ENCODE peak calls at places on chromosomes 11 and 22, in nine cellular contexts. One of them, this sample, is unnamed.
A peak's percentile ranks its signal among the peaks of the same experiment; 100 is the strongest.

GRCh38 chr11:128886401-128887119 is 4.6 kb upstream of the KCNJ5 start:
- DNase-seq in stimulated activated CD4-positive, alpha-beta T cell treated with anti-CD3 and anti-CD28 coated beads, Interleukin-2, amount 100 ng/mL, for 48 hours: no peak
- DNase-seq in stimulated activated CD8-positive, alpha-beta memory T cell treated with anti-CD3 and anti-CD28 coated beads, Interleukin-15, amount 100 ng/mL, for 1 hour: no peak
- DNase-seq in cardiac fibroblast: no peak
- DNase-seq in EL: no peak
- DNase-seq in Calu3: peak; percentile 51
- DNase-seq in lower lobe of right lung: no peak
- DNase-seq in activated CD8-positive, alpha-beta T cell treated with anti-CD3 and anti-CD28 coated beads for 36 hours: peak; percentile 37
- DNase-seq in naive thymus-derived CD8-positive, alpha-beta T cell: no peak
- DNase-seq in this sample: peak; percentile 38

GRCh38 chr22:47328550-47329243 is 566.2 kb downstream of the TBC1D22A start:
- DNase-seq in EL: peak; percentile 70
- DNase-seq in Calu3: peak; percentile 82
- DNase-seq in stimulated activated CD8-positive, alpha-beta memory T cell treated with anti-CD3 and anti-CD28 coated beads, Interleukin-15, amount 100 ng/mL, for 1 hour: no peak
- DNase-seq in stimulated activated CD4-positive, alpha-beta T cell treated with anti-CD3 and anti-CD28 coated beads, Interleukin-2, amount 100 ng/mL, for 48 hours: no peak
- DNase-seq in cardiac fibroblast: peak; percentile 70
- DNase-seq in activated CD8-positive, alpha-beta T cell treated with anti-CD3 and anti-CD28 coated beads for 36 hours: no peak
- DNase-seq in lower lobe of right lung: no peak
- DNase-seq in naive thymus-derived CD8-positive, alpha-beta T cell: no peak
- DNase-seq in this sample: peak; percentile 74

GRCh38 chr11:73320786-73321325 is 12.8 kb downstream of the ARHGEF17 start:
- DNase-seq in stimulated activated CD4-positive, alpha-beta T cell treated with anti-CD3 and anti-CD28 coated beads, Interleukin-2, amount 100 ng/mL, for 48 hours: no peak
- DNase-seq in stimulated activated CD8-positive, alpha-beta memory T cell treated with anti-CD3 and anti-CD28 coated beads, Interleukin-15, amount 100 ng/mL, for 1 hour: no peak
- DNase-seq in EL: peak; percentile 57
- DNase-seq in cardiac fibroblast: peak; percentile 66
- DNase-seq in naive thymus-derived CD8-positive, alpha-beta T cell: no peak
- DNase-seq in Calu3: no peak
- DNase-seq in lower lobe of right lung: no peak
- DNase-seq in activated CD8-positive, alpha-beta T cell treated with anti-CD3 and anti-CD28 coated beads for 36 hours: no peak
- DNase-seq in this sample: peak; percentile 20

GRCh38 chr11:123822591-123822990 is 16.4 kb upstream of the OR6M1 start:
- DNase-seq in naive thymus-derived CD8-positive, alpha-beta T cell: no peak
- DNase-seq in stimulated activated CD4-positive, alpha-beta T cell treated with anti-CD3 and anti-CD28 coated beads, Interleukin-2, amount 100 ng/mL, for 48 hours: no peak
- DNase-seq in Calu3: peak; percentile 1
- DNase-seq in lower lobe of right lung: no peak
- DNase-seq in activated CD8-positive, alpha-beta T cell treated with anti-CD3 and anti-CD28 coated beads for 36 hours: no peak
- DNase-seq in cardiac fibroblast: peak; percentile 25
- DNase-seq in EL: no peak
- DNase-seq in stimulated activated CD8-positive, alpha-beta memory T cell treated with anti-CD3 and anti-CD28 coated beads, Interleukin-15, amount 100 ng/mL, for 1 hour: no peak
- DNase-seq in this sample: peak; percentile 57

GRCh38 chr11:20608938-20609337 is 9.5 kb downstream of the SLC6A5 start:
- DNase-seq in stimulated activated CD4-positive, alpha-beta T cell treated with anti-CD3 and anti-CD28 coated beads, Interleukin-2, amount 100 ng/mL, for 48 hours: no peak
- DNase-seq in EL: no peak
- DNase-seq in cardiac fibroblast: peak; percentile 32
- DNase-seq in Calu3: no peak
- DNase-seq in stimulated activated CD8-positive, alpha-beta memory T cell treated with anti-CD3 and anti-CD28 coated beads, Interleukin-15, amount 100 ng/mL, for 1 hour: no peak
- DNase-seq in naive thymus-derived CD8-positive, alpha-beta T cell: no peak
- DNase-seq in lower lobe of right lung: no peak
- DNase-seq in activated CD8-positive, alpha-beta T cell treated with anti-CD3 and anti-CD28 coated beads for 36 hours: no peak
- DNase-seq in this sample: no peak

GRCh38 chr11:133399855-133400625 is 132.3 kb downstream of the OPCML start:
- DNase-seq in Calu3: no peak
- DNase-seq in stimulated activated CD8-positive, alpha-beta memory T cell treated with anti-CD3 and anti-CD28 coated beads, Interleukin-15, amount 100 ng/mL, for 1 hour: no peak
- DNase-seq in naive thymus-derived CD8-positive, alpha-beta T cell: no peak
- DNase-seq in cardiac fibroblast: no peak
- DNase-seq in stimulated activated CD4-positive, alpha-beta T cell treated with anti-CD3 and anti-CD28 coated beads, Interleukin-2, amount 100 ng/mL, for 48 hours: no peak
- DNase-seq in lower lobe of right lung: no peak
- DNase-seq in activated CD8-positive, alpha-beta T cell treated with anti-CD3 and anti-CD28 coated beads for 36 hours: no peak
- DNase-seq in EL: no peak
- DNase-seq in this sample: no peak

GRCh38 chr11:112797653-112798293 is 163.4 kb upstream of the NCAM1 start:
- DNase-seq in stimulated activated CD8-positive, alpha-beta memory T cell treated with anti-CD3 and anti-CD28 coated beads, Interleukin-15, amount 100 ng/mL, for 1 hour: no peak
- DNase-seq in naive thymus-derived CD8-positive, alpha-beta T cell: no peak
- DNase-seq in stimulated activated CD4-positive, alpha-beta T cell treated with anti-CD3 and anti-CD28 coated beads, Interleukin-2, amount 100 ng/mL, for 48 hours: peak; percentile 5
- DNase-seq in Calu3: peak; percentile 43
- DNase-seq in EL: no peak
- DNase-seq in cardiac fibroblast: peak; percentile 51
- DNase-seq in activated CD8-positive, alpha-beta T cell treated with anti-CD3 and anti-CD28 coated beads for 36 hours: peak; percentile 39
- DNase-seq in lower lobe of right lung: no peak
- DNase-seq in this sample: peak; percentile 31

GRCh38 chr22:49370841-49371301 is 456.8 kb downstream of the BRD1 start:
- DNase-seq in stimulated activated CD4-positive, alpha-beta T cell treated with anti-CD3 and anti-CD28 coated beads, Interleukin-2, amount 100 ng/mL, for 48 hours: no peak
- DNase-seq in stimulated activated CD8-positive, alpha-beta memory T cell treated with anti-CD3 and anti-CD28 coated beads, Interleukin-15, amount 100 ng/mL, for 1 hour: no peak
- DNase-seq in EL: no peak
- DNase-seq in cardiac fibroblast: no peak
- DNase-seq in naive thymus-derived CD8-positive, alpha-beta T cell: no peak
- DNase-seq in activated CD8-positive, alpha-beta T cell treated with anti-CD3 and anti-CD28 coated beads for 36 hours: no peak
- DNase-seq in lower lobe of right lung: peak; percentile 37
- DNase-seq in Calu3: no peak
- DNase-seq in this sample: no peak